ENCODE peak calls at places on chromosomes 13 and 19, in seven cellular contexts. R is psoas muscle; Y is activated CD8-positive, alpha-beta memory T cell treated with anti-CD3 and anti-CD28 coated beads for 48 hours; J is islet precursor cell; T is H7; U is Right ventricle myocardium superior; S is T-helper 2 cell. W is an unnamed sample.

GRCh38 chr13:59823495-59823894 is 340.2 kb downstream of the DIAPH3 start:
- DNase-seq in T (no peak), U (no peak), J (no peak), S (no peak), Y (no peak), R (no peak), W (no peak)

GRCh38 chr19:8204961-8205360 is 4.2 kb upstream of the CERS4 start:
- DNase-seq in R (no peak), T (peak; percentile 22), U (no peak), Y (no peak), S (no peak), J (no peak), W (no peak)

GRCh38 chr19:49677232-49677881 is at the start of gene PRMT1:
- DNase-seq in S (peak; percentile 53), R (peak; percentile 80), Y (no peak), T (peak; percentile 90), J (peak; percentile 73), U (peak; percentile 63), W (no peak)

GRCh38 chr19:29098863-29099481 is 114.0 kb downstream of the UQCRFS1 start:
- DNase-seq in T (no peak), J (no peak), S (no peak), U (peak; percentile 81), Y (no peak), R (peak; percentile 88), W (no peak)

GRCh38 chr19:45168767-45169351 is 8.1 kb upstream of the NKPD1 start:
- DNase-seq in S (no peak), T (no peak), R (no peak), U (no peak), J (peak; percentile 46), Y (no peak), W (no peak)

GRCh38 chr19:35076657-35077056 is 35.1 kb downstream of the HPN start:
- DNase-seq in J (no peak), Y (no peak), S (no peak), T (no peak), R (no peak), U (no peak), W (no peak)

GRCh38 chr19:12788682-12789097 is 2.6 kb upstream of the JUNB start:
- DNase-seq in T (peak; percentile 88), S (peak; percentile 53), Y (no peak), U (peak; percentile 92), J (peak; percentile 89), R (peak; percentile 90), W (peak; percentile 73)

GRCh38 chr19:17475541-17476115 is 5.3 kb downstream of the SLC27A1 start:
- DNase-seq in S (no peak), R (peak; percentile 87), U (peak; percentile 84), T (no peak), J (no peak), Y (no peak), W (peak; percentile 76)

GRCh38 chr19:18326772-18327171 is 3.9 kb upstream of the LSM4 start:
- DNase-seq in Y (no peak), U (no peak), S (no peak), R (no peak), J (no peak), T (no peak), W (no peak)

GRCh38 chr19:40425450-40426287 is at the start of gene SERTAD1:
- DNase-seq in R (peak; percentile 100), Y (peak; percentile 99), J (peak; percentile 100), U (peak; percentile 100), T (peak; percentile 99), S (peak; percentile 100), W (peak; percentile 100)

GRCh38 chr19:29967623-29968022 is 25.6 kb downstream of the URI1 start:
- DNase-seq in S (no peak), R (no peak), U (no peak), T (no peak), J (no peak), Y (no peak), W (no peak)

GRCh38 chr19:49691243-49692101 is 556 bp downstream of the CPT1C start:
- DNase-seq in R (peak; percentile 68), S (no peak), J (peak; percentile 82), T (peak; percentile 92), U (peak; percentile 80), Y (no peak), W (no peak)

GRCh38 chr19:54790711-54791110 is 12.7 kb upstream of the KIR2DL4 start:
- DNase-seq in J (no peak), T (no peak), Y (no peak), U (no peak), S (no peak), R (no peak), W (no peak)

GRCh38 chr13:98584668-98585397 is 7.9 kb upstream of the STK24 start:
- DNase-seq in J (no peak), Y (no peak), R (no peak), S (no peak), T (no peak), U (no peak), W (no peak)

GRCh38 chr19:17949956-17950309 is 17.0 kb upstream of the KCNN1 start:
- DNase-seq in U (no peak), S (no peak), J (no peak), R (no peak), T (peak; percentile 75), Y (no peak), W (no peak)

GRCh38 chr13:37884026-37884425 is 14.5 kb upstream of the TRPC4 start:
- DNase-seq in S (no peak), U (no peak), R (no peak), T (no peak), J (no peak), Y (no peak), W (no peak)

GRCh38 chr19:11693505-11694499 is 44.9 kb downstream of the ZNF823 start:
- DNase-seq in Y (no peak), R (no peak), S (no peak), U (no peak), T (peak; percentile 65), J (no peak), W (no peak)

GRCh38 chr13:86856996-86857395 is 814.2 kb upstream of the SLITRK5 start:
- DNase-seq in R (no peak), Y (no peak), S (no peak), T (no peak), J (peak; percentile 83), U (no peak), W (no peak)